ENCODE peak calls at places on chromosomes 6 and 20, in eight cellular contexts. One of them, this sample, is unnamed.

GRCh38 chr6:98067375-98067774 is 767.0 kb upstream of the POU3F2 start:
- DNase-seq in NCI-H1930: no peak
- DNase-seq in hippocampal formation: no peak
- DNase-seq in heart right ventricle: no peak
- DNase-seq in RCC 7860: no peak
- DNase-seq in A673: no peak
- DNase-seq in hepatic stellate cell: no peak
- DNase-seq in GM04504: no peak
- DNase-seq in this sample: no peak

GRCh38 chr6:101276066-101276465 is 117.4 kb upstream of the GRIK2 start:
- DNase-seq in NCI-H1930: no peak
- DNase-seq in hippocampal formation: no peak
- DNase-seq in heart right ventricle: no peak
- DNase-seq in RCC 7860: no peak
- DNase-seq in A673: peak
- DNase-seq in hepatic stellate cell: no peak
- DNase-seq in GM04504: no peak
- DNase-seq in this sample: no peak

GRCh38 chr6:141464490-141464889 is 668.2 kb upstream of the GJE1 start:
- DNase-seq in NCI-H1930: peak
- DNase-seq in hippocampal formation: no peak
- DNase-seq in heart right ventricle: peak
- DNase-seq in RCC 7860: peak
- DNase-seq in A673: no peak
- DNase-seq in hepatic stellate cell: peak
- DNase-seq in GM04504: peak
- DNase-seq in this sample: no peak

GRCh38 chr6:44496705-44497369 is 109.3 kb downstream of the CDC5L start:
- DNase-seq in NCI-H1930: no peak
- DNase-seq in hippocampal formation: no peak
- DNase-seq in heart right ventricle: no peak
- DNase-seq in RCC 7860: no peak
- DNase-seq in A673: no peak
- DNase-seq in hepatic stellate cell: no peak
- DNase-seq in GM04504: no peak
- DNase-seq in this sample: no peak

GRCh38 chr20:23446505-23446904 is 6.2 kb downstream of the CST11 start:
- DNase-seq in NCI-H1930: peak
- DNase-seq in hippocampal formation: peak
- DNase-seq in heart right ventricle: peak
- DNase-seq in RCC 7860: no peak
- DNase-seq in A673: peak
- DNase-seq in hepatic stellate cell: peak
- DNase-seq in GM04504: no peak
- DNase-seq in this sample: peak

GRCh38 chr20:35319206-35320197 is 27.3 kb upstream of the FAM83C start:
- DNase-seq in NCI-H1930: no peak
- DNase-seq in hippocampal formation: no peak
- DNase-seq in heart right ventricle: no peak
- DNase-seq in RCC 7860: peak
- DNase-seq in A673: peak
- DNase-seq in hepatic stellate cell: peak
- DNase-seq in GM04504: no peak
- DNase-seq in this sample: no peak

GRCh38 chr6:13763740-13764381 is 50.5 kb downstream of the MCUR1 start:
- DNase-seq in NCI-H1930: no peak
- DNase-seq in hippocampal formation: no peak
- DNase-seq in heart right ventricle: no peak
- DNase-seq in RCC 7860: no peak
- DNase-seq in A673: no peak
- DNase-seq in hepatic stellate cell: no peak
- DNase-seq in GM04504: no peak
- DNase-seq in this sample: no peak

GRCh38 chr6:139240161-139241010 is 51.4 kb downstream of the TXLNB start:
- DNase-seq in NCI-H1930: no peak
- DNase-seq in hippocampal formation: no peak
- DNase-seq in heart right ventricle: no peak
- DNase-seq in RCC 7860: no peak
- DNase-seq in A673: peak
- DNase-seq in hepatic stellate cell: peak
- DNase-seq in GM04504: peak
- DNase-seq in this sample: no peak

GRCh38 chr6:2191390-2191740 is 54.0 kb downstream of the GMDS start:
- DNase-seq in NCI-H1930: no peak
- DNase-seq in hippocampal formation: no peak
- DNase-seq in heart right ventricle: no peak
- DNase-seq in RCC 7860: no peak
- DNase-seq in A673: no peak
- DNase-seq in hepatic stellate cell: no peak
- DNase-seq in GM04504: no peak
- DNase-seq in this sample: no peak

GRCh38 chr6:131182991-131183425 is 47.7 kb downstream of the AKAP7 start:
- DNase-seq in NCI-H1930: peak
- DNase-seq in hippocampal formation: peak
- DNase-seq in heart right ventricle: no peak
- DNase-seq in RCC 7860: no peak
- DNase-seq in A673: peak
- DNase-seq in hepatic stellate cell: peak
- DNase-seq in GM04504: no peak
- DNase-seq in this sample: no peak

GRCh38 chr6:43973351-43973750 is 153.9 kb downstream of the MRPL14 start:
- DNase-seq in NCI-H1930: no peak
- DNase-seq in hippocampal formation: no peak
- DNase-seq in heart right ventricle: no peak
- DNase-seq in RCC 7860: no peak
- DNase-seq in A673: no peak
- DNase-seq in hepatic stellate cell: no peak
- DNase-seq in GM04504: no peak
- DNase-seq in this sample: no peak

GRCh38 chr6:150491131-150491795 is 108.4 kb upstream of the PLEKHG1 start:
- DNase-seq in NCI-H1930: no peak
- DNase-seq in hippocampal formation: no peak
- DNase-seq in heart right ventricle: no peak
- DNase-seq in RCC 7860: peak
- DNase-seq in A673: no peak
- DNase-seq in hepatic stellate cell: no peak
- DNase-seq in GM04504: no peak
- DNase-seq in this sample: no peak

GRCh38 chr20:2801459-2801728 is 967 bp upstream of the CPXM1 start:
- DNase-seq in NCI-H1930: no peak
- DNase-seq in hippocampal formation: no peak
- DNase-seq in heart right ventricle: no peak
- DNase-seq in RCC 7860: no peak
- DNase-seq in A673: no peak
- DNase-seq in hepatic stellate cell: no peak
- DNase-seq in GM04504: no peak
- DNase-seq in this sample: no peak

GRCh38 chr20:49887251-49887827 is 28.0 kb downstream of the SPATA2 start:
- DNase-seq in NCI-H1930: no peak
- DNase-seq in hippocampal formation: no peak
- DNase-seq in heart right ventricle: peak
- DNase-seq in RCC 7860: peak
- DNase-seq in A673: no peak
- DNase-seq in hepatic stellate cell: no peak
- DNase-seq in GM04504: no peak
- DNase-seq in this sample: no peak

GRCh38 chr20:57335392-57335791 is 5.8 kb downstream of the SPO11 start:
- DNase-seq in NCI-H1930: no peak
- DNase-seq in hippocampal formation: peak
- DNase-seq in heart right ventricle: no peak
- DNase-seq in RCC 7860: no peak
- DNase-seq in A673: peak
- DNase-seq in hepatic stellate cell: no peak
- DNase-seq in GM04504: peak
- DNase-seq in this sample: no peak

GRCh38 chr20:44501448-44501847 is 20.4 kb downstream of the SERINC3 start:
- DNase-seq in NCI-H1930: no peak
- DNase-seq in hippocampal formation: no peak
- DNase-seq in heart right ventricle: peak
- DNase-seq in RCC 7860: peak
- DNase-seq in A673: no peak
- DNase-seq in hepatic stellate cell: peak
- DNase-seq in GM04504: peak
- DNase-seq in this sample: no peak

GRCh38 chr6:33207569-33208088 is 671 bp upstream of the RING1 start:
- DNase-seq in NCI-H1930: no peak
- DNase-seq in hippocampal formation: no peak
- DNase-seq in heart right ventricle: peak
- DNase-seq in RCC 7860: no peak
- DNase-seq in A673: peak
- DNase-seq in hepatic stellate cell: peak
- DNase-seq in GM04504: no peak
- DNase-seq in this sample: no peak

This sample was measured in hypothalamus.